ENCODE peak calls at places on chromosomes 1 and 21, in nine cellular contexts. X is cortex of kidney, B is RPMI8226, K is esophagus squamous epithelium, O is aorta, D is globus pallidus, P is thoracic aorta, I is lung microvascular endothelial cell, Z is NCI-H460. Q is an unnamed sample.

GRCh38 chr1:6801199-6801598 is 15.9 kb downstream of the CAMTA1 start:
- DNase-seq in O (no peak), D (no peak), B (no peak), I (no peak), P (no peak), K (no peak), X (no peak), Z (no peak), Q (no peak)

GRCh38 chr1:19661721-19662228 is 2.9 kb upstream of the HTR6 start:
- DNase-seq in B (peak; percentile 68), X (no peak), D (peak; percentile 22), O (no peak), Z (no peak), P (no peak), K (no peak), I (peak; percentile 49), Q (no peak)

GRCh38 chr1:53586765-53587164 is 127.6 kb downstream of the DMRTB1 start:
- DNase-seq in D (no peak), I (no peak), P (no peak), K (no peak), O (no peak), X (no peak), B (no peak), Z (no peak), Q (no peak)

GRCh38 chr21:33817136-33817535 is 98.5 kb downstream of the ATP5PO start:
- DNase-seq in I (no peak), K (no peak), O (no peak), P (no peak), B (no peak), X (no peak), D (no peak), Z (no peak), Q (no peak)

GRCh38 chr1:244945109-244945671 is 80.8 kb upstream of the HNRNPU start:
- DNase-seq in X (no peak), I (no peak), O (no peak), B (peak; percentile 75), Z (no peak), D (no peak), P (no peak), K (no peak), Q (no peak)

GRCh38 chr1:31570228-31570627 is 6.1 kb upstream of the TINAGL1 start:
- DNase-seq in X (no peak), D (no peak), O (no peak), Z (no peak), I (no peak), B (no peak), K (no peak), P (no peak), Q (no peak)

GRCh38 chr1:27021347-27022031 is 8.8 kb upstream of the TENT5B start:
- DNase-seq in O (no peak), B (no peak), K (no peak), P (no peak), X (no peak), D (no peak), I (no peak), Z (no peak), Q (no peak)

GRCh38 chr21:36218691-36219090 is 62.1 kb downstream of the DOP1B start:
- DNase-seq in B (no peak), K (no peak), I (no peak), X (no peak), P (no peak), D (no peak), Z (no peak), O (no peak), Q (no peak)

GRCh38 chr1:150876111-150876434 is 326 bp downstream of the ARNT start:
- DNase-seq in B (no peak), D (no peak), O (no peak), I (peak; percentile 66), Z (peak; percentile 46), X (no peak), K (no peak), P (no peak), Q (peak; percentile 13)

Q was measured in SIG-M5.